ENCODE peak calls at places on chromosomes 3 and 15, in four cellular contexts. One of them, this sample, is unnamed.

GRCh38 chr3:180855364-180855763 is 57.1 kb upstream of the FXR1 start:
- DNase-seq in astrocyte: no peak
- DNase-seq in spleen: no peak
- DNase-seq in Caco-2: no peak
- DNase-seq in this sample: peak

GRCh38 chr15:72864681-72865080 is 81.1 kb upstream of the ADPGK start:
- DNase-seq in astrocyte: no peak
- DNase-seq in spleen: no peak
- DNase-seq in Caco-2: no peak
- DNase-seq in this sample: no peak

GRCh38 chr3:148546959-148547358 is 150.7 kb upstream of the AGTR1 start:
- DNase-seq in astrocyte: no peak
- DNase-seq in spleen: no peak
- DNase-seq in Caco-2: no peak
- DNase-seq in this sample: no peak

GRCh38 chr3:100802126-100802525 is 92.8 kb downstream of the TFG start:
- DNase-seq in astrocyte: no peak
- DNase-seq in spleen: no peak
- DNase-seq in Caco-2: no peak
- DNase-seq in this sample: peak

GRCh38 chr3:15812183-15812582 is 14.4 kb upstream of the ANKRD28 start:
- DNase-seq in astrocyte: no peak
- DNase-seq in spleen: no peak
- DNase-seq in Caco-2: no peak
- DNase-seq in this sample: peak

GRCh38 chr3:149473314-149473990 is 1.0 kb upstream of the TM4SF4 start:
- DNase-seq in astrocyte: peak
- DNase-seq in spleen: no peak
- DNase-seq in Caco-2: no peak
- DNase-seq in this sample: peak

GRCh38 chr3:72031581-72031980 is 246.6 kb upstream of the PROK2 start:
- DNase-seq in astrocyte: peak
- DNase-seq in spleen: peak
- DNase-seq in Caco-2: no peak
- DNase-seq in this sample: peak

GRCh38 chr15:63475670-63476069 is 28.7 kb upstream of the USP3 start:
- DNase-seq in astrocyte: no peak
- DNase-seq in spleen: no peak
- DNase-seq in Caco-2: no peak
- DNase-seq in this sample: no peak

GRCh38 chr15:101100118-101100517 is 151.7 kb downstream of the CHSY1 start:
- DNase-seq in astrocyte: no peak
- DNase-seq in spleen: no peak
- DNase-seq in Caco-2: no peak
- DNase-seq in this sample: no peak

GRCh38 chr3:66499881-66500574 is 794 bp downstream of the LRIG1 start:
- DNase-seq in astrocyte: peak
- DNase-seq in spleen: peak
- DNase-seq in Caco-2: peak
- DNase-seq in this sample: peak

GRCh38 chr3:146326875-146327543 is 76.1 kb upstream of the PLSCR4 start:
- DNase-seq in astrocyte: peak
- DNase-seq in spleen: no peak
- DNase-seq in Caco-2: peak
- DNase-seq in this sample: peak

GRCh38 chr15:62601779-62602540 is 436.9 kb upstream of the C2CD4B start:
- DNase-seq in astrocyte: no peak
- DNase-seq in spleen: no peak
- DNase-seq in Caco-2: no peak
- DNase-seq in this sample: peak

GRCh38 chr3:108477511-108478147 is 32.8 kb downstream of the MYH15 start:
- DNase-seq in astrocyte: peak
- DNase-seq in spleen: no peak
- DNase-seq in Caco-2: peak
- DNase-seq in this sample: peak

GRCh38 chr15:85582719-85583089 is 202.3 kb downstream of the AKAP13 start:
- DNase-seq in astrocyte: peak
- DNase-seq in spleen: peak
- DNase-seq in Caco-2: no peak
- DNase-seq in this sample: no peak

GRCh38 chr3:4977889-4978258 is 1.4 kb upstream of the BHLHE40 start:
- DNase-seq in astrocyte: no peak
- DNase-seq in spleen: no peak
- DNase-seq in Caco-2: no peak
- DNase-seq in this sample: no peak

GRCh38 chr3:38579551-38580449 is 69.7 kb downstream of the SCN5A start:
- DNase-seq in astrocyte: peak
- DNase-seq in spleen: peak
- DNase-seq in Caco-2: no peak
- DNase-seq in this sample: no peak

GRCh38 chr15:53536479-53537120 is 222.9 kb downstream of the WDR72 start:
- DNase-seq in astrocyte: no peak
- DNase-seq in spleen: no peak
- DNase-seq in Caco-2: no peak
- DNase-seq in this sample: peak

GRCh38 chr3:59809750-59810444 is 760.1 kb upstream of the CFAP20DC start:
- DNase-seq in astrocyte: peak
- DNase-seq in spleen: no peak
- DNase-seq in Caco-2: no peak
- DNase-seq in this sample: peak

GRCh38 chr15:33027636-33028035 is 166.9 kb downstream of the FMN1 start:
- DNase-seq in astrocyte: no peak
- DNase-seq in spleen: no peak
- DNase-seq in Caco-2: no peak
- DNase-seq in this sample: no peak

GRCh38 chr3:196163687-196164493 is 47.3 kb downstream of the ZDHHC19 start:
- DNase-seq in astrocyte: no peak
- DNase-seq in spleen: peak
- DNase-seq in Caco-2: no peak
- DNase-seq in this sample: no peak

GRCh38 chr3:129469026-129469425 is 29.0 kb downstream of the IFT122 start:
- DNase-seq in astrocyte: no peak
- DNase-seq in spleen: no peak
- DNase-seq in Caco-2: no peak
- DNase-seq in this sample: no peak

GRCh38 chr3:185527364-185527763 is 25.0 kb downstream of the LIPH start:
- DNase-seq in astrocyte: no peak
- DNase-seq in spleen: no peak
- DNase-seq in Caco-2: no peak
- DNase-seq in this sample: no peak

GRCh38 chr3:27712136-27713065 is 9.7 kb downstream of the EOMES start:
- DNase-seq in astrocyte: peak
- DNase-seq in spleen: peak
- DNase-seq in Caco-2: peak
- DNase-seq in this sample: peak

GRCh38 chr3:101829066-101829830 is 20.1 kb upstream of the NFKBIZ start:
- DNase-seq in astrocyte: peak
- DNase-seq in spleen: peak
- DNase-seq in Caco-2: no peak
- DNase-seq in this sample: no peak

GRCh38 chr3:178451799-178452198 is 84.4 kb upstream of the KCNMB2 start:
- DNase-seq in astrocyte: no peak
- DNase-seq in spleen: no peak
- DNase-seq in Caco-2: no peak
- DNase-seq in this sample: no peak

GRCh38 chr3:61589856-61590255 is 28.5 kb downstream of the PTPRG start:
- DNase-seq in astrocyte: peak
- DNase-seq in spleen: no peak
- DNase-seq in Caco-2: no peak
- DNase-seq in this sample: peak

GRCh38 chr15:45147606-45148005 is 17.8 kb downstream of the DUOX1 start:
- DNase-seq in astrocyte: no peak
- DNase-seq in spleen: peak
- DNase-seq in Caco-2: no peak
- DNase-seq in this sample: no peak
- H3K4me3 ChIP-seq in astrocyte: no peak
- H3K4me3 ChIP-seq in spleen: no peak
- H3K4me3 ChIP-seq in Caco-2: no peak
- H3K4me3 ChIP-seq in this sample: no peak

GRCh38 chr15:61118885-61119284 is 110.2 kb downstream of the RORA start:
- DNase-seq in astrocyte: no peak
- DNase-seq in spleen: no peak
- DNase-seq in Caco-2: no peak
- DNase-seq in this sample: no peak
- TF ChIP-seq CTCF in astrocyte: no peak
- TF ChIP-seq CTCF in spleen: no peak
- TF ChIP-seq CTCF in Caco-2: peak
- TF ChIP-seq CTCF in this sample: no peak

GRCh38 chr3:124829819-124830554 is 57.2 kb downstream of the ITGB5 start:
- DNase-seq in astrocyte: no peak
- DNase-seq in spleen: no peak
- DNase-seq in Caco-2: no peak
- DNase-seq in this sample: no peak

GRCh38 chr3:124831631-124832184 is 55.5 kb downstream of the ITGB5 start:
- DNase-seq in astrocyte: no peak
- DNase-seq in spleen: no peak
- DNase-seq in Caco-2: no peak
- DNase-seq in this sample: no peak

GRCh38 chr3:124832782-124833709 is 54.1 kb downstream of the ITGB5 start:
- DNase-seq in astrocyte: peak
- DNase-seq in spleen: no peak
- DNase-seq in Caco-2: no peak
- DNase-seq in this sample: no peak

GRCh38 chr3:124826703-124827102 is 60.5 kb downstream of the ITGB5 start:
- DNase-seq in astrocyte: peak
- DNase-seq in spleen: no peak
- DNase-seq in Caco-2: no peak
- DNase-seq in this sample: peak

DNA sequence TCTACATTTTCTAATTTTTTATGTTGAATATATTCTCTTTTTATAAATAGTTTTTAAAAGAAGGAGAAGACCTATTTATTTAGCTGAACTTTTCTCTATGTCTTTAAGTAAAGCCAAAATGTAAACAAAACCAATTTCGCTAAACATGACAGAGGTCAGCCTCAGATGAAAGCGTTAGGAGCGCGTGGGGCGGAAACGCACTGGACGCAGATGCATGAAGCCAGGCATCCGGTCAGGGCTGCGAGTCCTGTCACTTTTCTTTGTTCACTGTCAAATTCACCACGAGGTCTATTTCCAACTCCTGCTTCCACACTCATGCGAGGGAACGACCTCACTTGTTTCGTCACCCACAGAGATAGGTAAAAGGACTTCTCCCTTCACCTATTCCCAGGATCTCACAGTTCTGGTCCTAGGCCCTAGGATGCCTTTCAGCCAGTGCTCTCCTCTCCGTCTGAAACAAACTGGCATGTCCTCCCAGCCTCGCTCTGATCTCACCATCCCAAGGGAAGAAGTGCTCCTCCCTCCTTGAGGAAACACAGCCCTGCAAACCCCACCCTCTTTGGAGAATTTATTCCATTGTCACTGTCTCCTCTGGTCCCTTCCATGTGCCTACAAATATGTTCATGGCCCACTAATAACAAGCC is 57.9 kb downstream of the ITGB5 start:
- DNase-seq in astrocyte: no peak
- DNase-seq in spleen: no peak
- DNase-seq in Caco-2: no peak
- DNase-seq in this sample: no peak
- H3K4me3 ChIP-seq in astrocyte: no peak
- H3K4me3 ChIP-seq in spleen: no peak
- H3K4me3 ChIP-seq in Caco-2: no peak
- H3K4me3 ChIP-seq in this sample: no peak

GRCh38 chr15:57118013-57118799 is 199.8 kb downstream of the TCF12 start:
- DNase-seq in astrocyte: peak
- DNase-seq in spleen: no peak
- DNase-seq in Caco-2: no peak
- DNase-seq in this sample: peak
- TF ChIP-seq CTCF in astrocyte: no peak
- TF ChIP-seq CTCF in spleen: no peak
- TF ChIP-seq CTCF in Caco-2: no peak
- TF ChIP-seq CTCF in this sample: no peak

GRCh38 chr3:172043233-172043632 is 3.9 kb downstream of the FNDC3B start:
- DNase-seq in astrocyte: no peak
- DNase-seq in spleen: no peak
- DNase-seq in Caco-2: no peak
- DNase-seq in this sample: no peak

GRCh38 chr3:172043766-172044165 is 4.4 kb downstream of the FNDC3B start:
- DNase-seq in astrocyte: no peak
- DNase-seq in spleen: no peak
- DNase-seq in Caco-2: no peak
- DNase-seq in this sample: no peak

GRCh38 chr3:172040078-172040975 is 949 bp downstream of the FNDC3B start:
- DNase-seq in astrocyte: peak
- DNase-seq in spleen: peak
- DNase-seq in Caco-2: peak
- DNase-seq in this sample: peak

GRCh38 chr3:172040976-172041963 is 1.9 kb downstream of the FNDC3B start:
- DNase-seq in astrocyte: peak
- DNase-seq in spleen: no peak
- DNase-seq in Caco-2: no peak
- DNase-seq in this sample: peak

GRCh38 chr3:172042136-172042535 is 2.8 kb downstream of the FNDC3B start:
- DNase-seq in astrocyte: no peak
- DNase-seq in spleen: no peak
- DNase-seq in Caco-2: no peak
- DNase-seq in this sample: no peak
- H3K4me3 ChIP-seq in astrocyte: peak
- H3K4me3 ChIP-seq in spleen: no peak
- H3K4me3 ChIP-seq in Caco-2: no peak
- H3K4me3 ChIP-seq in this sample: peak

DNA sequence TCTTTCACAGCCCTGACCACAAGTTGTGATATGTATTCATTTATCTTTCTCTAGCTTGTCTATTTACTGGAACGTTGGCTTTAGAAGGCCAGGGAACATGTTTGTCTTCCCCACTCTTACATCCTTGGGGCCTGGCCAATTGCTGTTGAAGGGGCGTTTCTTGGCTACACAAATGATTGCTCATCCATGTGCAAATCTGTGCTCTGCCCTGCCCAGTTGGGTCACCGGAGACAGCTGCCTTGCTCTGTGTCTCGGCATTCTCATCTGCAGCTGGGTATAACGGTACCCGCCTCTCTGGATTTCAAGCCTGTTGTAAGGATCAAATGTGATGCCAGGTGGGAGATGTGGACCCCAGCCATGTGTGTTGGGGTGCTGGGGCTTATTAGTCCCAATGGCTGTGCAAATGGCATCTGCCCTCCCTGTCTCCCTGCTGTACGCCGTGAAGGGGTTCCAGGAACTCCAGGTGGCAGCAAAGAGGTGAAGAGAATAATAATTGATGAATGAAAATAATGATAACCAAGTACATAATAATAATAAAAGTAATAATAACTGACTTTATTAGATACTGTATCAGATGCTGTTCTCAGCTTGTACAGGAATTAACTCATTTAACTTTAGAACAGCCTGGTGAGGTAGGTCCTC is 24.1 kb upstream of the TLE3 start:
- DNase-seq in astrocyte: peak
- DNase-seq in spleen: no peak
- DNase-seq in Caco-2: no peak
- DNase-seq in this sample: peak
- TF ChIP-seq CTCF in astrocyte: peak
- TF ChIP-seq CTCF in spleen: no peak
- TF ChIP-seq CTCF in Caco-2: no peak
- TF ChIP-seq CTCF in this sample: peak